ENCODE peak calls at places on chromosome 12, in seven cellular contexts. X is RWPE2; E is CD4-positive, alpha-beta T cell; F is GM23338; R is AG10803; K is glutamatergic neuron; D is left ventricle myocardium inferior. S is an unnamed sample.

GRCh38 chr12:48779869-48780268 is 9.0 kb downstream of the ADCY6 start:
- DNase-seq in X (no peak), E (no peak), F (no peak), R (peak), K (no peak), D (peak), S (no peak)

GRCh38 chr12:45244561-45245348 is 28.9 kb downstream of the ANO6 start:
- DNase-seq in X (no peak), E (no peak), F (peak), R (peak), K (no peak), D (no peak), S (no peak)

GRCh38 chr12:122190842-122191668 is 8.1 kb downstream of the LRRC43 start:
- DNase-seq in X (no peak), E (peak), F (peak), R (peak), K (peak), D (peak), S (no peak)

GRCh38 chr12:53103860-53104305 is 597 bp downstream of the SOAT2 start:
- DNase-seq in X (no peak), E (no peak), F (no peak), R (no peak), K (no peak), D (no peak), S (no peak)

GRCh38 chr12:49808686-49809368 is 19.4 kb downstream of the NCKAP5L start:
- DNase-seq in X (no peak), E (no peak), F (peak), R (no peak), K (no peak), D (peak), S (no peak)

GRCh38 chr12:48601013-48601756 is 31.3 kb upstream of the LALBA start:
- DNase-seq in X (no peak), E (no peak), F (peak), R (peak), K (no peak), D (no peak), S (no peak)

GRCh38 chr12:93176610-93177126 is 201.1 kb upstream of the NUDT4 start:
- DNase-seq in X (no peak), E (no peak), F (no peak), R (no peak), K (no peak), D (no peak), S (no peak)

GRCh38 chr12:85424581-85425348 is 144.7 kb downstream of the ALX1 start:
- DNase-seq in X (no peak), E (no peak), F (peak), R (peak), K (peak), D (no peak), S (no peak)

GRCh38 chr12:14394317-14395058 is 29.0 kb downstream of the ATF7IP start:
- DNase-seq in X (no peak), E (no peak), F (peak), R (peak), K (no peak), D (no peak), S (no peak)
- TF ChIP-seq CTCF in X (no peak), E (no peak), F (no peak), R (no peak), K (peak), D (peak), S (peak)

DNA sequence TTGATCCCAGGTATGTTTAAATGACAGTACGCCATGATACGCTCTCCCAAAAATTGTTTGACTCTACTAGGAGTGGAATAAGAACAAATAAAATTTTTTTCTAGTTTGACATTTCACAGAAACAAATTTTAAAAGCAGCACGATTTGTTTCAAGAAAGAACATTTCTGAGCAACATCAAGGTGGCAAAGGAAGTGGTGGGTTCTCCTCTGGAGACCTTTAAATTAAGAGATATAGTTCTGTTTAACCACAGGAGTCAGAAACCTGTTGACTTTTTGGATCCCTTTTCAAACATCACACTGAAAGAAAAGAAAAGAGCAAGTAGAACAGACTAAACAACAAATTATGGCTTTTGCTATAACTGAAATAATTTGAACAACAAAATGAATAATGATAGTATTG is 2.5 kb upstream of the SLC6A13 start:
- DNase-seq in X (no peak), E (no peak), F (no peak), R (no peak), K (no peak), D (no peak), S (no peak)
- TF ChIP-seq CTCF in X (no peak), E (no peak), F (no peak), R (no peak), K (no peak), D (no peak), S (no peak)

GRCh38 chr12:94261119-94261518 is 112.7 kb downstream of the PLXNC1 start:
- DNase-seq in X (no peak), E (no peak), F (peak), R (no peak), K (no peak), D (no peak), S (no peak)
- TF ChIP-seq CTCF in X (no peak), E (no peak), F (no peak), R (no peak), K (no peak), D (no peak), S (no peak)

GRCh38 chr12:124709722-124710656 is 142.6 kb upstream of the NCOR2 start:
- DNase-seq in X (no peak), E (no peak), F (no peak), R (peak), K (no peak), D (no peak), S (no peak)
- TF ChIP-seq CTCF in X (no peak), E (no peak), F (no peak), R (peak), K (no peak), D (no peak), S (no peak)

GRCh38 chr12:73514672-73515071 is 1023.0 kb upstream of the ATXN7L3B start:
- DNase-seq in X (no peak), E (no peak), F (peak), R (no peak), K (no peak), D (no peak), S (no peak)
- TF ChIP-seq CTCF in X (peak), E (no peak), F (peak), R (no peak), K (no peak), D (no peak), S (no peak)

DNA sequence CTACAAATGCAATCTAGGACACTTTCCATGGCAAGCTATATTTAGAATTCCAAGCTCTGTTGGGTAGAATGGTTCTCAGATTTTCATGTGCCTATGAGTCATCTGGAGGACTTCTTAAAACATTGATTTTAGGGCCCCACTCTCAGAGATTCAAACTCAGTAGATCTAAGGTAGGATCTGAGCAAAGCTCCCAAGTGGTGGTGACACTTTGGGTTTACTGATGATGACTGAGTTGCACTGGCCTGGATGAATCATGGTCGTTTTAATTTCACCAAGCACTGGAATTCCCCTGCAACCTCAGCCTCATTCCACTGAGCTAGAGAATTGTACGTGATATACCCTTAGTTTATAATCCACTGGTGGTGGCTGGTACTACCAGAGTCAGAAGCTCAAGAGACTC is 86.5 kb downstream of the PPM1H start:
- DNase-seq in X (no peak), E (no peak), F (no peak), R (peak), K (no peak), D (no peak), S (no peak)
- TF ChIP-seq CTCF in X (no peak), E (no peak), F (no peak), R (no peak), K (no peak), D (no peak), S (no peak)

DNA sequence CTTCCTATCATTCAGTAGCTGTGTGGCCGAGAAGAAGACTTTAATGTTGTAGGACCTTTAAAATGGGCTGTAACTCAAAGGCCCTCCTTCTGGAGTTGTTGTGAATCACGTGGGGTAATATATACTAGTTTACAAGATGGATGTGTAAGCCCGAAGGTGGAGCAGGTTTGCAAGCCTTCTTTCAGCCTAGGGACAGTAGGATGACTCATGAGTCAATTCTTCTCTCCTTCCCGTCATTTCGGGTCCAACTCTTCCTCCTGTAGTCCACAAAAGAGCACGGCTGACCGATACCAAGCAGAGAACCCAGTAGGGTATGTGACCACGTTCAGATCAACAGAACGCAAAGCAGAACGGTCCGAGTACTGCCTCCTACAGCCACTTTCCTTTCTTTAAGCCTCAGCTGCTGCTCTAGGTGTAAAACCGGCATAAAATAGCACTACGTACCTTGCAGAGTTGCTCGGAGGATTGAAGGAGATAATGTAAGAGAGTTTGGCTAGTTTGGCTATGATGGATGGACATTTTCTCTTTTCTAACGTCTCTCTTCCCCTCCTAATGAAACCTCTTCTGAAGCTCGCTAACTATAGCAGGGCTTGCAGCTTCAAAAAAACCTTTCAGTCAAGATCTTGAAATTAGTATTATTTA is 1.3 kb upstream of the RASSF3 start:
- DNase-seq in X (no peak), E (peak), F (peak), R (peak), K (no peak), D (no peak), S (no peak)
- TF ChIP-seq CTCF in X (peak), E (no peak), F (no peak), R (peak), K (no peak), D (no peak), S (no peak)

S was measured in mesothelial cell of epicardium.